ENCODE peak calls at places on chromosomes 7 and 10, in four cellular contexts. Y is OCI-LY7, Z is GM23248, J is mammary epithelial cell. O is an unnamed sample.

GRCh38 chr7:106190589-106191330 is 78.6 kb upstream of the SYPL1 start:
- DNase-seq in Y (no peak), Z (no peak), J (no peak), O (no peak)

GRCh38 chr10:3186365-3186764 is 13.8 kb upstream of the PITRM1 start:
- DNase-seq in Y (no peak), Z (no peak), J (no peak), O (no peak)

GRCh38 chr7:116228241-116228640 is 17.9 kb downstream of the TES start:
- DNase-seq in Y (no peak), Z (peak; percentile 40), J (no peak), O (no peak)

GRCh38 chr7:156816943-156817572 is 75.9 kb downstream of the LMBR1 start:
- DNase-seq in Y (peak; percentile 33), Z (peak; percentile 57), J (no peak), O (peak; percentile 56)

GRCh38 chr7:31068006-31068675 is 16.0 kb downstream of the ADCYAP1R1 start:
- DNase-seq in Y (no peak), Z (no peak), J (no peak), O (no peak)

GRCh38 chr7:134605978-134606923 is 40.4 kb upstream of the BPGM start:
- DNase-seq in Y (peak; percentile 66), Z (peak; percentile 74), J (no peak), O (peak; percentile 34)

GRCh38 chr7:158655931-158656441 is 48.6 kb downstream of the NCAPG2 start:
- DNase-seq in Y (no peak), Z (no peak), J (no peak), O (no peak)

GRCh38 chr10:13555884-13556529 is 27.2 kb upstream of the BEND7 start:
- DNase-seq in Y (no peak), Z (no peak), J (no peak), O (no peak)

GRCh38 chr10:116848032-116848911 is 1.0 kb upstream of the ENO4 start:
- DNase-seq in Y (no peak), Z (peak; percentile 26), J (peak; percentile 61), O (peak; percentile 80)

GRCh38 chr7:29343379-29343778 is 148.8 kb downstream of the CHN2 start:
- DNase-seq in Y (no peak), Z (no peak), J (no peak), O (no peak)

GRCh38 chr10:43981232-43981631 is 332.6 kb upstream of the ZNF32 start:
- DNase-seq in Y (no peak), Z (peak; percentile 59), J (no peak), O (peak; percentile 35)

GRCh38 chr10:10855178-10855577 is 162.5 kb upstream of the CELF2 start:
- DNase-seq in Y (no peak), Z (no peak), J (no peak), O (no peak)

GRCh38 chr10:43681721-43682120 is 33.0 kb upstream of the ZNF32 start:
- DNase-seq in Y (no peak), Z (no peak), J (no peak), O (no peak)

GRCh38 chr10:7272008-7272407 is 138.8 kb downstream of the SFMBT2 start:
- DNase-seq in Y (no peak), Z (no peak), J (no peak), O (no peak)

GRCh38 chr10:49024484-49024883 is 84.8 kb upstream of the LRRC18 start:
- DNase-seq in Y (no peak), Z (no peak), J (no peak), O (no peak)

GRCh38 chr10:99304027-99304856 is 24.9 kb upstream of the CNNM1 start:
- DNase-seq in Y (no peak), Z (peak; percentile 27), J (no peak), O (no peak)

GRCh38 chr10:113179270-113179669 is 229.2 kb downstream of the TCF7L2 start:
- DNase-seq in Y (no peak), Z (no peak), J (no peak), O (no peak)

GRCh38 chr7:33334349-33334748 is 205.0 kb downstream of the BBS9 start:
- DNase-seq in Y (peak; percentile 2), Z (peak; percentile 22), J (peak; percentile 6), O (peak; percentile 21)

GRCh38 chr7:1301812-1302310 is 69.2 kb downstream of the UNCX start:
- DNase-seq in Y (no peak), Z (no peak), J (no peak), O (no peak)

GRCh38 chr10:86944471-86944870 is 12.9 kb downstream of the MMRN2 start:
- DNase-seq in Y (no peak), Z (peak; percentile 62), J (peak; percentile 76), O (peak; percentile 32)

GRCh38 chr10:116418394-116418793 is 9.3 kb upstream of the PNLIPRP3 start:
- DNase-seq in Y (no peak), Z (no peak), J (peak; percentile 88), O (no peak)

GRCh38 chr7:85114342-85114741 is 72.5 kb downstream of the SEMA3D start:
- DNase-seq in Y (no peak), Z (no peak), J (peak; percentile 59), O (peak; percentile 45)

GRCh38 chr7:2700141-2700850 is 12.3 kb downstream of the AMZ1 start:
- DNase-seq in Y (no peak), Z (no peak), J (no peak), O (no peak)

GRCh38 chr10:33376976-33377657 is 42.6 kb upstream of the NRP1 start:
- DNase-seq in Y (no peak), Z (peak; percentile 90), J (peak; percentile 82), O (peak; percentile 81)

GRCh38 chr7:141151726-141152125 is 77.9 kb downstream of the TMEM178B start:
- DNase-seq in Y (no peak), Z (no peak), J (no peak), O (no peak)

GRCh38 chr7:64626557-64626956 is 39.4 kb upstream of the ZNF107 start:
- DNase-seq in Y (no peak), Z (no peak), J (no peak), O (no peak)

GRCh38 chr7:123996327-123996625 is 36.6 kb downstream of the TMEM229A start:
- DNase-seq in Y (no peak), Z (no peak), J (no peak), O (no peak)

GRCh38 chr7:123998921-123999320 is 33.9 kb downstream of the TMEM229A start:
- DNase-seq in Y (no peak), Z (no peak), J (no peak), O (no peak)

GRCh38 chr7:123992913-123993518 is 39.9 kb downstream of the TMEM229A start:
- DNase-seq in Y (no peak), Z (no peak), J (no peak), O (no peak)

GRCh38 chr7:123994449-123994848 is 38.4 kb downstream of the TMEM229A start:
- DNase-seq in Y (no peak), Z (no peak), J (no peak), O (no peak)

DNA sequence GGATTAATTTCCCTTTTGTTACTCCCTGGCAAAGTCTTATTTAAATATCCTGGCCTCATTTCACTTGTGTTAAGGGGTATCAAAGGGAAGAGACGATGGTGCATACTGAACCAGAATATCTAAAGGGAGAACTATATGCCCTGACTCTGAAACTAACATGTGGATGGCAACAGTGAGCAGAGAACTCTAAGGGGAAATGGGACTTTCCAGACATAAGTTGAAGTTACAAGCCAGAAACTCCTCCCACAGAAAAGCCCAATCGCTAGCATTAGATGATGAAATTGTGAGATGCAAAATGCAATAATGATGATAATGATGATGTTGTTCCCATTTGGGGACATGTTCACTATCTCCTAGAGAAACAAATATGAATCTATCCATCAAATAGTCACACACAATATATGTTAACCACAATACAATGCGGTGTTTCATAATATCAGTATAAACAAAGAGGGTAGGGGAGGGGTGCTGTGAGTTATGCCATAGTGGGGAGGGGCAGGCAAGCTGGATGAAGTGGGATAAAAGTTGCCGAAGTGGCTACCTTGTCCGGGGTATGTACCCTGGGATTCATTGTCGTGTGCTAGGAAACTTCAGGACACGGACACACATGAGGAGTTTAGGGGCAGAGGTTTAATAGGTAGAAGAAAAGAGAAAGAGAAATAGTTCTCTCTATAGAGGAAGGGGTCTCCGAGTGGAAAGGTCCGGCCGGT is 37.1 kb downstream of the TMEM229A start:
- DNase-seq in Y (no peak), Z (no peak), J (no peak), O (peak; percentile 39)
- H2AFZ ChIP-seq in Y (no peak overlapping the region), Z (no peak overlapping the region), J (no peak overlapping the region), O (no peak overlapping the region)

GRCh38 chr10:17617031-17617911 is at the start of gene HACD1:
- DNase-seq in Y (no peak), Z (peak; percentile 87), J (peak; percentile 79), O (peak; percentile 59)
- H2AFZ ChIP-seq in Y (no peak within 1 kb of the TSS), Z (peak within 1 kb of the TSS; percentile 81), J (peak within 1 kb of the TSS; percentile 88), O (peak within 1 kb of the TSS; percentile 95)

GRCh38 chr7:104052979-104053378 is 63.5 kb upstream of the RELN start:
- DNase-seq in Y (no peak), Z (no peak), J (no peak), O (no peak)
- H2AFZ ChIP-seq in Y (no peak overlapping the region), Z (no peak overlapping the region), J (no peak overlapping the region), O (no peak overlapping the region)

DNA sequence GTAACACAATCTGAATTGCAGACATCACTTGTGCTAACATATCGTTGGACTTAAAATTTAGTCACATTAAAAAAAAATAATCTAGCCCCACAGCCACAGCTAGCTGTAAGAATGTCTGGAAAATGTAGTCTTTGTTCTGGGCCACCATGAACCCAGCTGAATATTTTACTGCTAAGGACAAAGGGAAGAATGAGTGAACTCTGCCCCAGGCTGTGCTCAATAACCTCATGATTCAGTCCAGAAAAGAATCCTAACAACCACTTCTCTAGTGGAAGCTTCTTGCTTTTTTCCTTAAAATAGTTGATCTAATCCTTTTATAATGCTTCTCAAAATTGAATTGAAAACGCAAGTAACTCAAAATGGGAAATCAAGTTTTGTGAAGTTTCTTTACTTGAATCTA is 25.6 kb upstream of the SOSTDC1 start:
- DNase-seq in Y (no peak), Z (no peak), J (no peak), O (peak; percentile 10)
- H2AFZ ChIP-seq in Y (no peak overlapping the region), Z (no peak overlapping the region), J (no peak overlapping the region), O (no peak overlapping the region)

GRCh38 chr10:91712315-91712714 is 79.4 kb upstream of the PPP1R3C start:
- DNase-seq in Y (no peak), Z (no peak), J (no peak), O (no peak)
- H2AFZ ChIP-seq in Y (no peak overlapping the region), Z (peak overlapping the region; percentile 79), J (no peak overlapping the region), O (peak overlapping the region; percentile 12)